ENCODE peak calls at places on chromosomes 16 and 17, in ten cellular contexts. T, H, F, N, D, A, Z, O, P and L are unnamed samples.

GRCh38 chr17:71548540-71549190 is 572.2 kb upstream of the SOX9 start:
- DNase-seq in T (no peak), H (no peak), F (no peak), N (no peak), D (no peak), A (no peak), Z (no peak), O (peak), P (no peak), L (no peak)

GRCh38 chr16:87320510-87321227 is 3.5 kb upstream of the C16orf95 start:
- DNase-seq in T (no peak), H (no peak), F (no peak), N (no peak), D (no peak), A (peak), Z (no peak), O (no peak), P (no peak), L (no peak)

GRCh38 chr17:64534187-64534586 is 27.4 kb downstream of the CEP95 start:
- DNase-seq in T (no peak), H (no peak), F (no peak), N (no peak), D (no peak), A (no peak), Z (no peak), O (no peak), P (no peak), L (no peak)

GRCh38 chr17:56598471-56598870 is 5.0 kb downstream of the NOG start:
- DNase-seq in T (no peak), H (no peak), F (no peak), N (no peak), D (no peak), A (no peak), Z (no peak), O (no peak), P (no peak), L (no peak)

GRCh38 chr16:87056083-87056482 is 261.1 kb downstream of the C16orf95 start:
- DNase-seq in T (peak), H (no peak), F (peak), N (no peak), D (no peak), A (no peak), Z (no peak), O (no peak), P (no peak), L (no peak)

GRCh38 chr16:12002447-12003006 is 26.0 kb downstream of the SNX29 start:
- DNase-seq in T (peak), H (no peak), F (peak), N (peak), D (no peak), A (no peak), Z (no peak), O (no peak), P (no peak), L (no peak)

GRCh38 chr17:34719569-34719968 is 140.2 kb downstream of the TMEM132E start:
- DNase-seq in T (no peak), H (no peak), F (no peak), N (no peak), D (no peak), A (no peak), Z (no peak), O (no peak), P (no peak), L (no peak)

GRCh38 chr16:19831678-19832077 is 53.0 kb downstream of the GPRC5B start:
- DNase-seq in T (peak), H (no peak), F (peak), N (peak), D (no peak), A (no peak), Z (no peak), O (peak), P (no peak), L (peak)

GRCh38 chr17:978110-979093 is 1.2 kb downstream of the NXN start:
- DNase-seq in T (no peak), H (no peak), F (peak), N (peak), D (no peak), A (peak), Z (no peak), O (no peak), P (no peak), L (no peak)

GRCh38 chr16:88063201-88063773 is 112.1 kb downstream of the BANP start:
- DNase-seq in T (peak), H (no peak), F (peak), N (peak), D (no peak), A (peak), Z (no peak), O (no peak), P (no peak), L (peak)

GRCh38 chr17:9977175-9977574 is 72.1 kb upstream of the RCVRN start:
- DNase-seq in T (no peak), H (no peak), F (no peak), N (no peak), D (no peak), A (no peak), Z (no peak), O (no peak), P (no peak), L (no peak)

GRCh38 chr17:37100231-37100630 is 151.5 kb downstream of the AATF start:
- DNase-seq in T (no peak), H (no peak), F (no peak), N (no peak), D (no peak), A (no peak), Z (no peak), O (no peak), P (no peak), L (no peak)

GRCh38 chr17:81130385-81131288 is 34.7 kb upstream of the PVALEF start:
- DNase-seq in T (no peak), H (no peak), F (no peak), N (no peak), D (peak), A (no peak), Z (no peak), O (no peak), P (no peak), L (no peak)

GRCh38 chr17:7650509-7651096 is at the start of gene ATP1B2:
- DNase-seq in T (peak), H (no peak), F (peak), N (peak), D (peak), A (peak), Z (peak), O (no peak), P (peak), L (no peak)

DNA sequence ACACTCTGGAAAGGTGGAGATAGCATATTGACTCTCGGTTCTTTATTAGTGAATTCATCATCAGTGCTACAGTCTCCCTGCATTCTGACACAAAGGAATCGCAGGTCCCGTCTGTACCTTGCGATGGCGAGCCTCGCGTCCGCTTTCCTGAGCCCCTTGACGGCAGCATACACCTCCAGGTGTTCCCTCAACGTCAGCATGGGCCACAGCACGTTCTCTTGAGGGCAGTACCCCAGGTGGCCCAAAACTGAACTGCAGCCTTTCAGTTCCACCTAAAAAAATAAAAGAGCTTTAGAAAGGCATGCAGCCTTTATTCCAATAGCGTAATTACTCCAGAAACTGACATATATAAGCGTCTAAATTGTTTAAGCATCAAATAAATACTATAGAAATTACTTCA is 24.2 kb upstream of the ABCA9 start:
- DNase-seq in T (no peak), H (no peak), F (no peak), N (no peak), D (no peak), A (no peak), Z (peak), O (no peak), P (no peak), L (no peak)
- TF ChIP-seq CTCF in T (peak), H (peak), F (peak), N (peak), D (no peak), A (no peak), Z (peak), O (peak), P (no peak), L (peak)

GRCh38 chr16:73154063-73154870 is 106.3 kb upstream of the ZFHX3 start:
- DNase-seq in T (peak), H (no peak), F (no peak), N (no peak), D (no peak), A (peak), Z (no peak), O (no peak), P (no peak), L (no peak)
- H3K4me3 ChIP-seq in T (no peak), H (no peak), F (no peak), N (no peak), D (no peak), A (no peak), Z (no peak), O (no peak), P (no peak), L (no peak)

GRCh38 chr17:27403480-27404005 is 52.7 kb upstream of the KSR1 start:
- DNase-seq in T (no peak), H (no peak), F (no peak), N (no peak), D (no peak), A (no peak), Z (no peak), O (no peak), P (no peak), L (no peak)

GRCh38 chr17:27408891-27409290 is 47.4 kb upstream of the KSR1 start:
- DNase-seq in T (peak), H (no peak), F (peak), N (peak), D (no peak), A (no peak), Z (no peak), O (no peak), P (no peak), L (no peak)

GRCh38 chr17:27402943-27403342 is 53.3 kb upstream of the KSR1 start:
- DNase-seq in T (no peak), H (no peak), F (no peak), N (no peak), D (no peak), A (no peak), Z (no peak), O (no peak), P (no peak), L (no peak)

GRCh38 chr17:27413295-27413694 is 43.0 kb upstream of the KSR1 start:
- DNase-seq in T (no peak), H (no peak), F (no peak), N (no peak), D (no peak), A (no peak), Z (no peak), O (no peak), P (no peak), L (no peak)

DNA sequence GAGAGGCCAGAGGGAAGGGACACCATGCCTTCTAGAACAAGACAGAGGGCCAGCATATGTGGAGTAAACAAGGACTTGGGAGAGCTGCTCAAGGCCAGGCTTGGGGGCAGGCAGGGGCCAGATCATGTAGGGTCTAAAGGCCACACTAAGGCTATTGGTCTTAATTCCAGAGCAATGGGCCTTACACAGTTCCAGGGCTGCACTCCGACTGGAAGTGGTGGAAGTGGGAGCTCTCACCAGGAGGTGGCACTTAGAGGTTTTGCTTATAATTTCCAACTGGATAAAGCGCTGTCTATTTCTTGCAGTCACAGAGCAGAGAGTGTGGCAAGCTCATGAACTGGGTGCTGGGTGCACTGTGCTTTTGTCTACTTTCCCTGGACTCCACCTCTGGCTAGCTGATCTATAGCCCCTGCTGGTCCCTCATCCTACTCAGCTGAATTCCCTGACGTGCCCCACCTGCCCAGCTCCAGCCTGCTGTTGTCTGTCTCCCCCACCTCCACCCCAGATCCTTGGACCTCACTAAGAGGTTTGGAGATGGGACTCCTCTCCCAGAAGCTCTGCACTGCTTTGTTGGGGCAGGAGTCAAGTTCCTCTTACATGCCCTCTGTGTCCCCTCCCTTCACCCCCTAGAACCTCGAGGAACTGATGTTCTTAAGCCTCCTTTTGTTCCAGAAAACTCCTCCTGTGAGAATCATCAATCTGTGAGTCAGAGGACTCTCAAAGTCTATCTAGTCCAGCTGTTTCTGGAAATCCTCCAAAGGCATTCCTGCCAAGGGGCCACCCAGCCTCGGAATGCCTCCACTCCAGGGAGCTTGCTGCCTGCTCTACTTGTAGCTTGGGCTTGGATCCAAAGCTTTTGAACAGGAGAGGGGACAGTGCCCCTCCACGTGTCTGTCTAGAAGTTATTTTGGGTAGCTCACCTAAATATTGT is 48.1 kb upstream of the KSR1 start:
- DNase-seq in T (peak), H (no peak), F (peak), N (peak), D (no peak), A (no peak), Z (no peak), O (no peak), P (no peak), L (no peak)
- TF ChIP-seq CTCF in T (no peak), H (no peak), F (no peak), N (no peak), D (no peak), A (no peak), Z (no peak), O (no peak), P (no peak), L (no peak)

DNA sequence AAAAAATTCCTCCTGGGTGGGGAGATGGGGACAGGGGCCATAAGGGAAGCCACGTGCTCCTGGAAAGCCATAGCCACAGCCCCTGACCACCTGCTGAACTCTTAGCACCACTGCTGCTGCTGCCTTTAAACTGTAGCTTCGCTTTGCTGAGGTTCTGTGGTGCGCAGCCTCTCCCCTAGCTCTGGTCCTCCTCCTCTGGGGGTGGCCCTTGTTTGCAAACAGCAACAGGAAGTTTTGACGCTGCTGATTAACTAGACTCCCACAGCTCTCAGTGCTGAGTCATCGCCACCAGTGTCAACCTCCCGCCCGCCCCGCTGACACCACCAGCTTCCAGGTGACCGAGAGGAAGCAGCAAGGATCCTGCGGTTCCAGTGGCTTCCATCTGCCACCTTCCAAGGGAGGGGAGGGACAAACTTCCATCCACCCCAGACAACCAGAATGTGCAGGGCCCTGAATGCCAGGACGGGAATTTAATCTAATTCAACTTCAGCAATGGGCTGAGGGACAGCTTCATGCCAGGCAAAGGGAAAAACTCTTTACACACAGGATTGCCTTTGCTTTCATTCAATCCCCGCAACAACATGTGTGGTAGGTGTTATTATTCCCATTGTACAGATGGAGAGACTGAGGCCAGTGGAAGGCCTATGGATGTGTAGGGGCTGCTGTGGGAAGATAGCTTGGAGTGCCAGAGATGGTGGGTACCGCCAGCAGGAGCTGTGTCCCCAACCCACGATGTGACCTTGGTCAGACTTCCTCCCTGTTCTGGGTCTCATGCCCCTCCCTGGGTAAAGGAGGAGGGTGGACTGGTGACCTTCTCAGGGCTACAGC is 8.1 kb upstream of the KIFC3 start:
- DNase-seq in T (no peak), H (peak), F (peak), N (peak), D (peak), A (peak), Z (no peak), O (peak), P (peak), L (peak)
- H3K4me3 ChIP-seq in T (no peak), H (no peak), F (no peak), N (no peak), D (no peak), A (no peak), Z (no peak), O (no peak), P (no peak), L (no peak)

GRCh38 chr17:44221072-44221861 is 1.8 kb upstream of the UBTF start:
- DNase-seq in T (peak), H (no peak), F (peak), N (peak), D (peak), A (peak), Z (peak), O (peak), P (peak), L (no peak)

GRCh38 chr17:44220211-44221071 is 966 bp upstream of the UBTF start:
- DNase-seq in T (peak), H (no peak), F (peak), N (peak), D (no peak), A (peak), Z (peak), O (no peak), P (peak), L (no peak)

GRCh38 chr17:44218344-44219125 is 940 bp downstream of the UBTF start:
- DNase-seq in T (peak), H (peak), F (peak), N (peak), D (peak), A (peak), Z (peak), O (peak), P (peak), L (no peak)

GRCh38 chr17:44219126-44219635 is 294 bp downstream of the UBTF start:
- DNase-seq in T (peak), H (no peak), F (peak), N (peak), D (peak), A (no peak), Z (peak), O (peak), P (peak), L (no peak)

DNA sequence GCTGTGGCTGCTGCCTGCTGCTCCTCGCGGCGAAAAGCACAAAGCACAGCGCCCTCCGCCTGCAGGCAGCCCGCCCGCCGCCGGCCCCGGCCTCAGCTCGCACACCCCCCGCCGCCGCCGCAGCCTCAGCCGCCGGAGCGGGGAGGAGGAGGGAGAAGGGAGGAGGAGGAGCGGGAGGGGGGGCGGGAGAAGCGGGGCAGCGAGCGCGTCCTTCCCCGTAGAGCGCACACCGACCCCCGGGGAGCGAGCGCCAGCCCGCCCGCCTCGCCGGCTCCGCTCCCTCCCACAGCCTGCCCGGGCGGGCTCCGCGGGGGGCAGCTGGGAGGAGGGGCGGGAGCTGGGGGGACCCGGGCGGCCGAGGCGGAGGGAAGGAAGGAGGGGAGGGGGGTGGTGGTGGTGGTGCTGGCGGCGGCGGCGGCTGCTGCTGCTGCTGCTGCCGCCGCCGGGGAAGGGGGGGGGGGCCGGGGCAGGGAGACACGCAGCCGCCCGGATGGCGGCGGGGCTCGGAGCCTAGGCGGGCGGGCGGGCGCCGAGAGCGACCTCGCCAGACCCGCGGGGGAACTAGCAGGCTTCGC is at the start of gene UBTF:
- DNase-seq in T (peak), H (no peak), F (peak), N (peak), D (peak), A (peak), Z (peak), O (no peak), P (no peak), L (no peak)
- TF ChIP-seq CTCF in T (peak), H (no peak), F (no peak), N (no peak), D (no peak), A (no peak), Z (no peak), O (no peak), P (no peak), L (no peak)

GRCh38 chr16:66519482-66519881 is 30.4 kb downstream of the TK2 start:
- DNase-seq in T (no peak), H (no peak), F (no peak), N (no peak), D (no peak), A (no peak), Z (no peak), O (no peak), P (no peak), L (no peak)

GRCh38 chr16:66521951-66522771 is 27.8 kb downstream of the TK2 start:
- DNase-seq in T (peak), H (no peak), F (peak), N (peak), D (peak), A (peak), Z (no peak), O (peak), P (peak), L (no peak)

GRCh38 chr16:66519974-66520373 is 29.9 kb downstream of the TK2 start:
- DNase-seq in T (no peak), H (no peak), F (no peak), N (no peak), D (no peak), A (no peak), Z (no peak), O (no peak), P (no peak), L (no peak)

GRCh38 chr16:66520406-66521194 is 29.3 kb downstream of the TK2 start:
- DNase-seq in T (no peak), H (no peak), F (no peak), N (no peak), D (peak), A (peak), Z (no peak), O (no peak), P (no peak), L (no peak)

DNA sequence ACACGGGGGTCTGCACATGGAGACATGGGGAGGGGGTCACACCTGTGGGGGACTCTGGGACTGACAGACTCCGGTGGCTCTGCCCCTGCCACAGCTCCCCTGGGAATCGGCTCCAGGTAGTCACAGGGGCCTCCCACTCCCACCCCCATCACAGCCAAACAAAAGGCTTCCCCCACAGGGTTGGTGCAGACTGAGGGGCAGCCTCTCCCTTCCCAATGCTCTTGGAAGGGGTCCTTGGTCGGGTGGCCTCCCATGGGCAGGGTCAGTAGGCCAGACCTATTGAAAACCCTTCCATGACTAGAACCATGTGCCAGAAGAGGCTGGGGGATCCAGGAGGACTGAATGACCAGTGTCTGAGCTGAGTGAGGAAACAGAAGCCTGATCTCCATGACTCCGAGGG is 28.7 kb downstream of the TK2 start:
- DNase-seq in T (no peak), H (no peak), F (no peak), N (no peak), D (no peak), A (no peak), Z (no peak), O (no peak), P (no peak), L (no peak)
- H3K4me3 ChIP-seq in T (no peak), H (no peak), F (no peak), N (no peak), D (no peak), A (no peak), Z (no peak), O (no peak), P (no peak), L (no peak)

GRCh38 chr17:79741751-79742588 is 11.2 kb downstream of the ENPP7 start:
- DNase-seq in T (peak), H (no peak), F (peak), N (peak), D (peak), A (peak), Z (peak), O (no peak), P (peak), L (no peak)
- TF ChIP-seq CTCF in T (peak), H (peak), F (peak), N (peak), D (peak), A (peak), Z (peak), O (peak), P (peak), L (peak)

GRCh38 chr17:6587310-6587709 is 31.0 kb upstream of the PITPNM3 start:
- DNase-seq in T (no peak), H (no peak), F (no peak), N (no peak), D (no peak), A (no peak), Z (no peak), O (no peak), P (no peak), L (no peak)
- H3K4me3 ChIP-seq in T (no peak), H (no peak), F (no peak), N (no peak), D (no peak), A (no peak), Z (no peak), O (no peak), P (no peak), L (no peak)